ENCODE peak calls at places on chromosomes 16 and 17, in six cellular contexts. I, S, K, A, X and Q are unnamed samples.

GRCh38 chr17:78857266-78857665 is 16.7 kb upstream of the USP36 start:
- DNase-seq in I (no peak), S (no peak), K (no peak), A (no peak), X (no peak), Q (no peak)

GRCh38 chr17:82756166-82756565 is 4.3 kb downstream of the TBCD start:
- DNase-seq in I (no peak), S (no peak), K (no peak), A (no peak), X (no peak), Q (no peak)

GRCh38 chr17:77829871-77830799 is 128.4 kb upstream of the TNRC6C start:
- DNase-seq in I (no peak), S (peak; percentile 78), K (no peak), A (peak; percentile 83), X (no peak), Q (peak; percentile 43)

GRCh38 chr16:64997121-64997520 is 124.7 kb downstream of the CDH11 start:
- DNase-seq in I (no peak), S (no peak), K (no peak), A (no peak), X (no peak), Q (no peak)

GRCh38 chr17:72390675-72391501 is 270.1 kb downstream of the SOX9 start:
- DNase-seq in I (no peak), S (peak; percentile 65), K (no peak), A (peak; percentile 66), X (no peak), Q (no peak)

GRCh38 chr17:16121915-16122314 is 93.4 kb downstream of the NCOR1 start:
- DNase-seq in I (no peak), S (no peak), K (no peak), A (no peak), X (no peak), Q (no peak)

GRCh38 chr16:87874639-87875472 is 5.5 kb upstream of the SLC7A5 start:
- DNase-seq in I (no peak), S (no peak), K (no peak), A (no peak), X (no peak), Q (no peak)

GRCh38 chr17:79814966-79815835 is 18.3 kb upstream of the CBX8 start:
- DNase-seq in I (no peak), S (no peak), K (no peak), A (no peak), X (no peak), Q (no peak)

GRCh38 chr17:30336369-30337171 is 2.7 kb upstream of the TMIGD1 start:
- DNase-seq in I (no peak), S (peak; percentile 64), K (peak; percentile 79), A (peak; percentile 61), X (peak; percentile 46), Q (no peak)

GRCh38 chr16:55370762-55371482 is 46.9 kb downstream of the IRX6 start:
- DNase-seq in I (peak; percentile 78), S (peak; percentile 19), K (no peak), A (peak; percentile 35), X (no peak), Q (no peak)

GRCh38 chr16:14458576-14458975 is 171.5 kb downstream of the PARN start:
- DNase-seq in I (peak; percentile 21), S (no peak), K (no peak), A (no peak), X (no peak), Q (no peak)

GRCh38 chr16:23174622-23175021 is 7.9 kb upstream of the SCNN1G start:
- DNase-seq in I (peak; percentile 65), S (peak; percentile 10), K (no peak), A (peak; percentile 24), X (no peak), Q (no peak)

GRCh38 chr17:18181358-18181757 is 2.3 kb upstream of the ALKBH5 start:
- DNase-seq in I (no peak), S (peak; percentile 90), K (no peak), A (no peak), X (no peak), Q (no peak)

GRCh38 chr17:33142703-33143299 is 150.3 kb downstream of the ASIC2 start:
- DNase-seq in I (peak; percentile 83), S (peak; percentile 28), K (no peak), A (no peak), X (no peak), Q (no peak)

DNA sequence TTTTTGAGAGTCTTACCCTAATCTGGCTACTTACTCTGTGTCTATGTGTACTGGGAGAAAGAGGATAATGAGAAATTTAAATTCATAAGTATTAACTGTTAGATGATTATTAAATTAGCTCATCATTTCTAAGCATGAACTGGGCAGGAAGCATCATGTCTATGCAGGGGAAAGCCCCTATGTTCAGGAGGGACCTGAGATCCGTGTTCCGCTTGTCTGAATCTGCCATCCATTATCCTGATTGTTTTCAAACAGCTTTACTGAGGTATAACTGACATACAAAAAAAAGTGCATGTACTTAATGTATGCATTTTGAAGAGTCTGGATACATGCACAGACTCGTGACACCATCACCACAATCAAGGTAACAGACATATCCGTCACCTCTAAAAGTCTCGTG is 145.0 kb downstream of the XYLT1 start:
- DNase-seq in I (no peak), S (no peak), K (no peak), A (no peak), X (no peak), Q (no peak)
- TF ChIP-seq CTCF in I (no peak), S (no peak), K (no peak), A (no peak), X (no peak), Q (no peak)

DNA sequence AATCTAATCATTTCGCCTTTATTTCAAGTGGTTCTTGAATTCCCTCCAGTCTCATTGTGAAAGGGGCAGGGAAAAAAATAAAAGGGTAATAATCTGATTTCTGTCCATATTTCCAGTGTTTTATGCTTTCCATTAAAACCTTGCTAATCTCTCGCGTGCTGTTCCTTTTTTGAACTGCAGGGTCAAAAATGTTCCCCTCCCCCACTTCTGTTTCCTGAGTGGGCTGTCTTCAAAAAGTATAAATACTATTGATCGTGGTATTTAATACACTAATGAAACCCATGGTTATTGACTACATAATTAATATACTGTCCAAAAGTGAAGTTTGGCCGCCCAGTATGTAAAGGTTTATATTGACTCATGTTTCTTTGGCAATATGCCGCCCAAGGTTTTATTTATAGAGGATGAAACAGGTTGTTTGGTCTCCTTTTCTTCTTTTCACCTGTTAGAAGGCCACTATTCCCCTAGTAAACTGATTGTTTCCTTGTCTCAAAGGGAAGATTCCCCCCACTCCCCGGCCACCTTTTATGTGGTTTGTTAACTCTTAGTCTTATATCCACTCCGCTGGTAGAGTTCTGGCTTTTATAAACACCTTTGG is 69.7 kb downstream of the RPA1 start:
- DNase-seq in I (no peak), S (no peak), K (no peak), A (no peak), X (no peak), Q (no peak)
- TF ChIP-seq CTCF in I (peak; percentile 18), S (peak; percentile 31), K (peak; percentile 59), A (no peak), X (no peak), Q (no peak)

DNA sequence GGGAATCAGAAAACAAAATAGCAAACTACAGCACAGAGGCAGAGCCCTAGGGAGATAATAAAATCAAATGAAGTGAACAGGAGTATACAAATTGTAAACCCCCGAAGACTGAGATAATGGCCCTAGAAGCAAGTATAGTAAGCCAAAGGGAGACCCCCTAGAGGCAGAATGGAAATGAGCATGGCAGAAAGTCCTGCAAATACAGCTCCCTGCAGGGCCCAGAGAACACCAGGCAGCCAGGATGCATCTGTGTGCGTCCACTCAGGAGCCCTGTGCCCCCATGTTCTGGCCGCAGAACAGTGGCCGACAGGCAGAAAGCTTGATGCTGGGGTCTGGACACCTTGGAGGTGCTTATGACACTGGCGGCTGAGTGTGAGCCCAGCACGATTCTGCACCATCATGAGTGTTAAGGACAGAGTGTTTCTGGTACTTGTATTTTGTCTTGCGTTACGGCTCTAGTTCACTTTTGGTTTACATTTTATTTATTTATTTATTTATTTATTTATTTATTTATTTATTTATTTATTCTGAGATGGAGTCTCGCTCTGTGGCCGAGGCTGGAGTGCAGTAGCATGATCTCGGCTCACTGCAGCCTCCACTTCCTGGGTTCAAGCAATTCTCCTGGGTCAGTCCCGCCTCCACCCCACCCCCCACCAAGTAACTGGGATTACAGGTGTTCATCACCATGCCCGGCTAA is 48.7 kb downstream of the RGS9 start:
- DNase-seq in I (no peak), S (no peak), K (no peak), A (no peak), X (no peak), Q (no peak)
- TF ChIP-seq CTCF in I (no peak), S (no peak), K (peak; percentile 42), A (no peak), X (no peak), Q (no peak)

DNA sequence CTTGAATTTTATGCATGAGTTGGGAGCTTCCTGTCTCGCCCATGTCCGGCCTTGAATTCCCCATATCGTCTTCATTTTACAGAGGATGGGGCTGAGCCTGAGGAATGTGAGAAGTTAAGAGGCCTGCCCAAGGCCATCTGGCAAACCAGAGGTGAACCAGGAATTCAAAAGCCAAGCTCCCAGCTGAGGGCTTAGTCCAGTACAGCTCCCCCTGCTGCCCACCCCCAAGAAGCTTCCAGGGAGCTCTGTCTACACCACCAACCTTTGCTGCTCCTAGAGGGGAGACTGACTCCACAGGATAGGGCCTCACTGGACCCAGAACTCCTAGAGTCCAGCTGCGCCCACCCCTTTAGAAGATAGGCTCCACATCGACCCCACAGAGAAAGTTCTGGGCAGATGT is 20.7 kb upstream of the C16orf78 start:
- DNase-seq in I (peak; percentile 57), S (peak; percentile 9), K (peak; percentile 6), A (no peak), X (no peak), Q (no peak)
- TF ChIP-seq CTCF in I (peak; percentile 24), S (peak; percentile 22), K (peak; percentile 55), A (peak; percentile 33), X (no peak), Q (no peak)

GRCh38 chr17:37413875-37414519 is 7.3 kb downstream of the TADA2A start:
- DNase-seq in I (no peak), S (peak; percentile 25), K (no peak), A (no peak), X (no peak), Q (no peak)
- TF ChIP-seq CTCF in I (peak; percentile 28), S (peak; percentile 39), K (peak; percentile 50), A (peak; percentile 37), X (no peak), Q (no peak)

GRCh38 chr17:42388381-42389134 is at the start of gene STAT3:
- DNase-seq in I (peak; percentile 100), S (peak; percentile 100), K (peak; percentile 99), A (peak; percentile 100), X (peak; percentile 100), Q (peak; percentile 100)
- TF ChIP-seq CTCF in I (no peak), S (no peak), K (no peak), A (no peak), X (no peak), Q (no peak)

DNA sequence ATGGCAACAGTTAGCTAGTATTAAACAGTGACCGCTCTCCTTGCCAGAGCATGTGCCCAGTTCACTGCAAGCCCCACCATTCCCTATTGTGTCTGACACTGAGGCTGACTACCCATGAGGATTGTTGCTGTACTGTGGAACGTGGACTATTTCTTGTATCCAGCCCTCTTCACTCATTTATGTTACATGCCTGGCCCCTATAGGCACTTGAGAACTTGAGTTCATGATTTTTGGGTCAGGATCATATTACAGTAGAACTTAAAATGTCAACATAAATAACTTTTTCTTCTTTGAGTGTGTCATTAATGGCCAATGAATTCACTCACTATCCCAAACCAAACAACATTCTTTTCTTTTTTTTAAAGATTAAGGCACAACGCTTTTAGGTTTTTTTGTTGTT is 55.7 kb downstream of the LYRM1 start:
- DNase-seq in I (no peak), S (peak; percentile 59), K (no peak), A (no peak), X (no peak), Q (no peak)
- TF ChIP-seq CTCF in I (peak; percentile 13), S (peak; percentile 9), K (no peak), A (no peak), X (no peak), Q (no peak)